ENCODE peak calls at places on chromosomes 5 and 9, in seven cellular contexts. H, Z, J, N, C, W and U are unnamed samples.

GRCh38 chr5:129593525-129593924 is 133.4 kb downstream of the ADAMTS19 start:
- DNase-seq in H (no peak), Z (no peak), J (no peak), N (peak), C (no peak), W (no peak), U (no peak)

GRCh38 chr5:149448831-149449714 is 70.0 kb upstream of the IL17B start:
- DNase-seq in H (peak), Z (no peak), J (no peak), N (peak), C (no peak), W (no peak), U (no peak)

GRCh38 chr5:1537166-1538154 is 13.7 kb upstream of the LPCAT1 start:
- DNase-seq in H (no peak), Z (no peak), J (no peak), N (no peak), C (no peak), W (no peak), U (no peak)

GRCh38 chr5:127313379-127313778 is 22.8 kb downstream of the MEGF10 start:
- DNase-seq in H (no peak), Z (no peak), J (no peak), N (no peak), C (no peak), W (no peak), U (no peak)

GRCh38 chr5:141634162-141634561 is 2.5 kb downstream of the HDAC3 start:
- DNase-seq in H (peak), Z (no peak), J (no peak), N (no peak), C (no peak), W (no peak), U (peak)

GRCh38 chr9:92660266-92660665 is 9.7 kb downstream of the IPPK start:
- DNase-seq in H (no peak), Z (no peak), J (no peak), N (no peak), C (no peak), W (no peak), U (no peak)

GRCh38 chr9:130175355-130175754 is 3.2 kb downstream of the NCS1 start:
- DNase-seq in H (no peak), Z (no peak), J (no peak), N (no peak), C (no peak), W (no peak), U (no peak)

GRCh38 chr5:142015781-142016533 is 3.1 kb upstream of the GNPDA1 start:
- DNase-seq in H (peak), Z (no peak), J (no peak), N (peak), C (no peak), W (peak), U (peak)